ENCODE peak calls at places on chromosome 11, in eight cellular contexts. R, N, A, L, H, D, K and O are unnamed samples.

GRCh38 chr11:82859746-82860145 is 40.5 kb downstream of the PRCP start:
- DNase-seq in R (no peak), N (no peak), A (no peak), L (no peak), H (no peak), D (no peak), K (no peak), O (no peak)

GRCh38 chr11:47641585-47642098 is 717 bp downstream of the MTCH2 start:
- DNase-seq in R (no peak), N (no peak), A (no peak), L (no peak), H (no peak), D (no peak), K (peak; percentile 44), O (no peak)

GRCh38 chr11:9015677-9016076 is 11.9 kb upstream of the NRIP3 start:
- DNase-seq in R (peak; percentile 81), N (peak; percentile 68), A (peak; percentile 65), L (peak; percentile 51), H (peak; percentile 29), D (peak; percentile 46), K (peak; percentile 74), O (peak; percentile 73)

GRCh38 chr11:35918716-35919115 is 25.1 kb upstream of the LDLRAD3 start:
- DNase-seq in R (no peak), N (no peak), A (no peak), L (no peak), H (no peak), D (no peak), K (no peak), O (no peak)

GRCh38 chr11:72676874-72677341 is 2.7 kb upstream of the PDE2A start:
- DNase-seq in R (peak; percentile 58), N (no peak), A (peak; percentile 90), L (peak; percentile 36), H (peak; percentile 58), D (no peak), K (peak; percentile 57), O (peak; percentile 10)

GRCh38 chr11:8671651-8672062 is 10.8 kb downstream of the TRIM66 start:
- DNase-seq in R (no peak), N (peak; percentile 78), A (no peak), L (no peak), H (no peak), D (no peak), K (no peak), O (no peak)

GRCh38 chr11:26575946-26576345 is 3.9 kb upstream of the MUC15 start:
- DNase-seq in R (no peak), N (no peak), A (no peak), L (no peak), H (no peak), D (no peak), K (no peak), O (no peak)

GRCh38 chr11:8318536-8318935 is 54.9 kb upstream of the LMO1 start:
- DNase-seq in R (no peak), N (no peak), A (peak; percentile 38), L (no peak), H (no peak), D (no peak), K (no peak), O (no peak)

DNA sequence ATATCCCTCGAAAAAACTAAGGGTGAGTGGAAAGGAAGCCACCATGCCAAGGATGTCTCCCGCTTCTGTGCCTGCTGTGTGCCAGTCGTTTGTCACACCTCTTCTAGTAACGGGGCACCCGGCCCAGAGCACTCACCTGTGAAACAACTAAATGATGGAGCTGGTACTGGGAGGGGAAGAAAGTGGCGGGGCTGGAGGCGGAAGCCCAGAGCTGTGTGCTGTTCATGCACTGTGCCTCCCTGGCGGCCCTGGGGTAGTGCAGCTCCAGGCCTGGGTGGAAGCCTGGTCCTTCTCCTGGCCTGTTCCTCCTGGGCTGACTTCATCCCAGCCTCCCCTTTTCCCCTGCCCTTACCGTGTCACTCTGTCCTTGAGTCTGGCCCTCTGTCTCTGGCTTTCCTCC is 130.2 kb downstream of the CEP164 start:
- DNase-seq in R (no peak), N (no peak), A (no peak), L (no peak), H (no peak), D (no peak), K (no peak), O (no peak)
- TF ChIP-seq CTCF in R (no peak), N (no peak), A (no peak), L (no peak), H (no peak), D (no peak), K (no peak), O (no peak)

GRCh38 chr11:130516868-130517505 is 68.5 kb downstream of the ADAMTS15 start:
- DNase-seq in R (no peak), N (no peak), A (no peak), L (no peak), H (no peak), D (no peak), K (no peak), O (no peak)
- TF ChIP-seq CTCF in R (no peak), N (no peak), A (no peak), L (no peak), H (no peak), D (no peak), K (no peak), O (no peak)

DNA sequence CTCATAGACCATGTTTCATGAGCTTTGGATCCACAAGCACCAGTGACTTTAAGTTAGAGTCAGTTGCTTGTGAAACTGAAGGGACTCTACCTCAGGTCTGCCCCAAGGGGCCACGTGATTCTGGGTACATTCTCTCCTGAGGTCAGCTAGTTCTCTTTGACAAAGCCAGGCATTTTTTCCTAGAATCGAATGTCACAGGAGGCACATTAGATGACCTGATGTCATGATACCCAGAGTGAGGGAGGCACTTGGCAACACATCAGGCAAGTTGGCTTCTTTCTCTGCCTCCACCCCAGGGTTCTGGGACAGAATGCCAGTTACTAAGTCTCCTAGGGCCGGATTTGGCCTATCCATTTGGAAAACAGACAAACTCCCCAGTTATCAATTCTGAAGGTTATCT is 93.0 kb downstream of the APIP start:
- DNase-seq in R (no peak), N (no peak), A (no peak), L (peak; percentile 23), H (no peak), D (no peak), K (no peak), O (no peak)
- TF ChIP-seq CTCF in R (no peak), N (no peak), A (no peak), L (no peak), H (no peak), D (no peak), K (no peak), O (no peak)

DNA sequence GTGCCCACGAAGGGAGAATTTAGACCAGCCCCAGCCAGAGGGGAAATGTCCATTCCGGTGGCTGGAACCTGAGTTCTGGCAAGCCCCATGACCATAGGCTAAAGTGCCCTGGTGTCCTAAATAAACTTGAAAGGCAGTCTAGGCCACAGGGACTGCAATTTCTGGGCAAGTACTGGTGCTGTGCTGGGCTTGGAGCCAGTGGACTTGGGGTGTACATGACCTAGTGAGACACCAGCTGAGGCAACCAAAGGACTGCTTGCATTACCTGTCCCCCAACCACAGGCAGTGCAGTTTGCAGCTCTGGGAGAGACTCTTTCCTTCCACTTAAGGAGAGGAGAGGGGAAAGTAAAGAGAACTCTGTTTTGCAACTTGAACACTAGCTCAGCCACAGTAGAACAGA is 23.7 kb downstream of the RRP8 start:
- DNase-seq in R (no peak), N (no peak), A (no peak), L (no peak), H (no peak), D (no peak), K (no peak), O (no peak)
- TF ChIP-seq CTCF in R (no peak), N (no peak), A (no peak), L (no peak), H (no peak), D (no peak), K (no peak), O (no peak)